ENCODE peak calls at places on chromosome 19, in five cellular contexts. X is neural progenitor cell, G is PC-3, U is fibroblast of lung, Z is IMR-90. J is an unnamed sample. For H3K27me3, the result is how much of the 10 kb centered on the place peaks cover.

GRCh38 chr19:28737021-28737525 is 475.9 kb downstream of the UQCRFS1 start:
- DNase-seq in X (peak), G (peak), U (peak), Z (peak), J (peak)

GRCh38 chr19:497861-498590 is 1.7 kb downstream of the MADCAM1 start:
- DNase-seq in G (no peak), U (no peak), X (no peak), Z (no peak), J (peak)

GRCh38 chr19:38729653-38730469 is 14.4 kb downstream of the CAPN12 start:
- DNase-seq in G (peak), Z (peak), X (peak), U (peak), J (peak)

GRCh38 chr19:52981329-52981728 is 18.6 kb upstream of the ZNF816 start:
- DNase-seq in X (peak), Z (no peak), U (no peak), G (no peak), J (no peak)

GRCh38 chr19:52114691-52115090 is 19.1 kb upstream of the ZNF841 start:
- DNase-seq in G (no peak), Z (no peak), X (no peak), U (no peak), J (no peak)

GRCh38 chr19:3692141-3693029 is 7.9 kb downstream of the PIP5K1C start:
- DNase-seq in U (no peak), X (no peak), G (peak), Z (no peak), J (peak)

GRCh38 chr19:7690779-7691258 is 10.2 kb downstream of the TRAPPC5 start:
- DNase-seq in G (no peak), X (no peak), Z (no peak), U (no peak), J (peak)

GRCh38 chr19:14476663-14477401 is 1.7 kb upstream of the PTGER1 start:
- DNase-seq in U (peak), G (peak), Z (peak), X (no peak), J (peak)

GRCh38 chr19:18304194-18304495 is 18.7 kb downstream of the LSM4 start:
- DNase-seq in U (no peak), Z (no peak), X (no peak), G (no peak), J (no peak)

GRCh38 chr19:2561895-2562294 is 86.0 kb downstream of the GADD45B start:
- DNase-seq in X (no peak), U (no peak), Z (no peak), G (no peak), J (no peak)

GRCh38 chr19:13637664-13638063 is 126.7 kb upstream of the MRI1 start:
- DNase-seq in X (no peak), Z (peak), G (peak), U (peak), J (no peak)

GRCh38 chr19:30150626-30151025 is 208.6 kb downstream of the URI1 start:
- DNase-seq in U (no peak), X (no peak), G (no peak), Z (no peak), J (no peak)

GRCh38 chr19:54432144-54432738 is 16.8 kb upstream of the LENG8 start:
- DNase-seq in X (no peak), G (peak), U (no peak), Z (no peak), J (peak)

GRCh38 chr19:3682741-3683404 is 17.4 kb downstream of the PIP5K1C start:
- DNase-seq in U (peak), X (peak), G (no peak), Z (peak), J (no peak)

GRCh38 chr19:33193864-33194362 is at the start of gene LRP3:
- DNase-seq in Z (peak), U (peak), G (peak), X (peak), J (peak)

GRCh38 chr19:6516018-6516658 is 14.0 kb upstream of the TUBB4A start:
- DNase-seq in X (peak), Z (peak), G (peak), U (peak), J (peak)

GRCh38 chr19:29275266-29275665 is 62.3 kb upstream of the UQCRFS1 start:
- DNase-seq in Z (no peak), X (no peak), G (no peak), U (no peak), J (no peak)

GRCh38 chr19:33195711-33196347 is 1.7 kb downstream of the LRP3 start:
- DNase-seq in U (no peak), G (no peak), Z (no peak), X (no peak), J (no peak)

GRCh38 chr19:16477311-16477710 is 5.5 kb upstream of the EPS15L1 start:
- DNase-seq in G (no peak), U (no peak), Z (no peak), X (no peak), J (no peak)

GRCh38 chr19:37987356-37988332 is 80.6 kb downstream of the SIPA1L3 start:
- DNase-seq in Z (no peak), G (no peak), X (peak), U (no peak), J (no peak)

GRCh38 chr19:41894350-41894749 is 11.4 kb downstream of the ARHGEF1 start:
- DNase-seq in U (no peak), X (no peak), G (no peak), Z (no peak), J (no peak)

GRCh38 chr19:41892173-41892902 is 9.4 kb downstream of the ARHGEF1 start:
- DNase-seq in Z (no peak), G (no peak), U (no peak), X (no peak), J (no peak)

GRCh38 chr19:41895745-41896580 is 13.0 kb downstream of the ARHGEF1 start:
- DNase-seq in U (no peak), G (no peak), X (peak), Z (no peak), J (peak)

GRCh38 chr19:41896581-41896942 is 13.6 kb downstream of the ARHGEF1 start:
- DNase-seq in G (no peak), Z (no peak), U (no peak), X (no peak), J (no peak)

DNA sequence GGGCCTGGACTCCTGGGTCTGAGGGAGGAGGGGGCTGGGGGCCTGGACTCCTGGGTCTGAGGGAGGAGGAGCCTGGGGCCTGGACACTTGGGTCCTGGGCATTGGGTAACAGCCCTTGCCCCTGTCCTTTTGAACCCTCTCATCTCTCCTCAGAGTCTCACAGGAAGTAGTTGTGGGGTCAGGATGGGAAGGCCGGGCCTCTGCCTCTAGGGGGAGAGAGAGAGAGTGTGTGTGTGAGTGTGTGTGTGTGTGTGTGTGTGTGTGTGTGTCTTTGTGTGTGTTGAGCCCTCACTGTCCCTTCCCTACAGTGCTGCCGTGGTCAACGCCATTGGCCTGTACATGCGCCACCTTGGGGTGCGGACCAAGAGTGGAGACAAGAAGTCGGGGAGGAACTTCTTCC is 10.9 kb downstream of the ARHGEF1 start:
- DNase-seq in G (no peak), U (no peak), Z (peak), X (peak), J (peak)
- TF ChIP-seq CTCF in G (no peak), U (peak), Z (peak), X (peak), J (peak)

GRCh38 chr19:31257426-31258130 is 91.7 kb downstream of the TSHZ3 start:
- DNase-seq in Z (no peak), G (no peak), X (no peak), U (no peak), J (peak)

GRCh38 chr19:31255174-31255862 is 93.9 kb downstream of the TSHZ3 start:
- DNase-seq in Z (no peak), G (no peak), X (no peak), U (no peak), J (no peak)

GRCh38 chr19:31257025-31257424 is 92.2 kb downstream of the TSHZ3 start:
- DNase-seq in X (no peak), Z (no peak), G (no peak), U (no peak), J (peak)

GRCh38 chr19:31255863-31256600 is 93.2 kb downstream of the TSHZ3 start:
- DNase-seq in X (no peak), G (no peak), U (no peak), Z (no peak), J (peak)

DNA sequence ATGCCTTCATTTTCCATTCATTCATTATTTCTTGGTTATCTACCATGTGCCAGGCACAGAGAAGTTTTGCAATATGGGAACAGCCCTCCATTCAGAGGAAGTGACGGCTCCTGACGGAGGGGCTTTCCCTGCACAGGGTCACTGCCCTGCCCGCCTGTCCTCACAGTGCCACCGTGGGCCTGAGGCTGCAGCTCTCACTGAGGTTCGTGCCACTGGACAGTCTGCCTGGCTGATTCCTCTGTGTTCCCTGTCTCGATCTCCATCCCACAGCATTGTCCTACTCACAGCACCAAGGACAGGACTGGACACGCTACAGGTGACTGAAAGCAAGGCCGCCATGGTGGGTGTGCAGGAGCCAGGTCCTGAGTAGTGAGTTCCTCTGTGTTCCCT is 92.6 kb downstream of the TSHZ3 start:
- DNase-seq in U (no peak), Z (no peak), G (no peak), X (no peak), J (peak)
- H3K27me3 ChIP-seq in U (under half), Z (under half), G (under half), X (under half), J (under half)

GRCh38 chr19:40640744-40641143 is 39.6 kb downstream of the LTBP4 start:
- DNase-seq in Z (peak), U (no peak), G (no peak), X (no peak), J (no peak)
- H2AFZ ChIP-seq in Z (peak), U (peak), G (no peak), X (no peak), J (peak)

GRCh38 chr19:49196527-49197240 is 39.1 kb downstream of the TRPM4 start:
- DNase-seq in G (no peak), Z (no peak), X (no peak), U (no peak), J (no peak)
- TF ChIP-seq CTCF in G (no peak), Z (no peak), X (no peak), U (no peak), J (no peak)

GRCh38 chr19:45668342-45668871 is 386 bp downstream of the GIPR start:
- DNase-seq in U (no peak), G (no peak), X (no peak), Z (no peak), J (peak)
- H3K27me3 ChIP-seq in U (under half), G (under half), X (half or more), Z (under half), J (under half)